ENCODE peak calls at places on chromosomes 6 and 20, in five cellular contexts. W is A549, F is H1, N is K562, S is HepG2. I is an unnamed sample.

GRCh38 chr20:44693625-44694024 is 21.5 kb upstream of the CCN5 start:
- DNase-seq in F (no peak), W (no peak), N (no peak), S (no peak), I (no peak)

GRCh38 chr20:19378057-19378456 is 165.6 kb downstream of the SLC24A3 start:
- DNase-seq in S (no peak), F (no peak), W (no peak), N (no peak), I (no peak)

GRCh38 chr20:19741914-19742313 is 16.1 kb upstream of the RIN2 start:
- DNase-seq in S (no peak), N (no peak), F (no peak), W (no peak), I (no peak)

GRCh38 chr20:46970937-46971630 is 76.4 kb downstream of the EYA2 start:
- DNase-seq in N (peak), F (peak), S (peak), W (peak), I (peak)

GRCh38 chr6:27889628-27890315 is 22.4 kb downstream of the OR2B2 start:
- DNase-seq in F (no peak), W (no peak), S (no peak), N (no peak), I (no peak)

GRCh38 chr20:61296629-61297019 is 44.6 kb downstream of the CDH4 start:
- DNase-seq in S (no peak), N (no peak), W (no peak), F (no peak), I (no peak)

GRCh38 chr20:10771435-10772140 is 97.8 kb upstream of the JAG1 start:
- DNase-seq in N (no peak), F (no peak), W (no peak), S (no peak), I (peak)

GRCh38 chr20:37955511-37955910 is 52.6 kb downstream of the VSTM2L start:
- DNase-seq in F (no peak), S (no peak), N (no peak), W (no peak), I (no peak)

GRCh38 chr6:139766796-139767195 is 392.3 kb upstream of the CITED2 start:
- DNase-seq in W (no peak), N (no peak), F (no peak), S (no peak), I (no peak)

GRCh38 chr6:5081955-5082354 is 3.2 kb upstream of the PPP1R3G start:
- DNase-seq in F (no peak), S (no peak), W (no peak), N (no peak), I (peak)

GRCh38 chr6:139742671-139743070 is 368.2 kb upstream of the CITED2 start:
- DNase-seq in W (no peak), S (no peak), F (no peak), N (no peak), I (no peak)

GRCh38 chr6:23584134-23584763 is 541.8 kb upstream of the NRSN1 start:
- DNase-seq in N (no peak), W (no peak), F (no peak), S (peak), I (no peak)

GRCh38 chr6:36315921-36316320 is 20.8 kb downstream of the BNIP5 start:
- DNase-seq in W (no peak), S (no peak), N (no peak), F (no peak), I (no peak)

GRCh38 chr20:31565699-31566331 is 39.3 kb upstream of the ID1 start:
- DNase-seq in S (no peak), W (no peak), F (no peak), N (no peak), I (no peak)

GRCh38 chr6:47922391-47922790 is 140.6 kb downstream of the OPN5 start:
- DNase-seq in F (no peak), S (no peak), N (no peak), W (no peak), I (no peak)

GRCh38 chr6:125245523-125246264 is 56.1 kb downstream of the HDDC2 start:
- DNase-seq in F (no peak), N (no peak), W (no peak), S (no peak), I (no peak)

GRCh38 chr20:57806975-57807374 is 97.2 kb upstream of the PMEPA1 start:
- DNase-seq in N (no peak), F (no peak), W (no peak), S (no peak), I (no peak)
- TF ChIP-seq MAFK in N (no peak), F (no peak), W (no peak), S (no peak), I (no peak)

GRCh38 chr6:11209941-11210340 is 22.5 kb downstream of the NEDD9 start:
- DNase-seq in W (no peak), F (no peak), N (no peak), S (no peak), I (peak)
- TF ChIP-seq MAFK in W (no peak), F (no peak), N (no peak), S (no peak), I (no peak)

GRCh38 chr6:3797231-3798200 is 46.0 kb upstream of the PXDC1 start:
- DNase-seq in F (no peak), N (no peak), W (peak), S (peak), I (peak)
- TF ChIP-seq MAFK in F (no peak), N (no peak), W (no peak), S (no peak), I (no peak)

DNA sequence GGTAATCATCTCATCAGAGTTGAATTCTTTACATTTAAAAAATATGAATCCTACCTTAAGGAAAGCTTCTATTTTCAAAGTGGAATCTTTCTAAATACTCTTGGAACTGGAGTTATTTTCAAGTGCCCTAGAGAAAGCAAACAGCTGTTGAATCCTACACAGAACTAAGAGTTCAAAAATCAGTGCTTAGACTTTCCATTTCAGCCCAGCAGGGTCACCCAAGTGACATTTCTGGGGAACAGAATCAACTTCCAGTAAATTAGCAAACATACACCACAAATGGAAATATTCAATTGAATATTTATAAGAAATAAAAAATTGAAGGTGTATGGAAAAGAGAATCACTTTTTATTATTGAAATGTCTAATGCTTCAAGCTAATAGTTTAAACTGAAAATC is 427.7 kb upstream of the NOX3 start:
- DNase-seq in F (no peak), S (no peak), W (no peak), N (no peak), I (no peak)
- TF ChIP-seq MAFK in F (no peak), S (no peak), W (no peak), N (no peak), I (no peak)

GRCh38 chr6:11571073-11571472 is 33.5 kb downstream of the TMEM170B start:
- DNase-seq in N (no peak), W (no peak), S (no peak), F (no peak), I (no peak)
- TF ChIP-seq MAFK in N (no peak), W (no peak), S (no peak), F (no peak), I (no peak)

GRCh38 chr20:57849868-57850215 is 140.0 kb upstream of the PMEPA1 start:
- DNase-seq in N (no peak), W (no peak), S (no peak), F (no peak), I (no peak)

GRCh38 chr20:57847104-57847503 is 137.3 kb upstream of the PMEPA1 start:
- DNase-seq in N (no peak), S (no peak), F (no peak), W (no peak), I (no peak)

GRCh38 chr20:57851025-57851682 is 141.3 kb upstream of the PMEPA1 start:
- DNase-seq in F (no peak), W (no peak), S (no peak), N (no peak), I (no peak)

GRCh38 chr20:57848282-57848681 is 138.5 kb upstream of the PMEPA1 start:
- DNase-seq in F (no peak), N (no peak), W (no peak), S (no peak), I (no peak)

GRCh38 chr20:57849126-57849867 is 139.5 kb upstream of the PMEPA1 start:
- DNase-seq in F (no peak), W (no peak), N (no peak), S (no peak), I (no peak)
- TF ChIP-seq MAFK in F (no peak), W (no peak), N (no peak), S (no peak), I (no peak)